ENCODE peak calls at places on chromosomes 1 and 21, in six cellular contexts. W is fibroblast of mammary gland, A is left ventricle myocardium inferior, X is SK-N-SH, Q is coronary artery, H is cardiac muscle cell. E is an unnamed sample.

GRCh38 chr1:202944438-202944921 is 13.6 kb downstream of the ADIPOR1 start:
- DNase-seq in W (no peak), H (no peak), Q (no peak), A (no peak), X (no peak), E (no peak)

GRCh38 chr1:230231739-230232075 is 164.7 kb downstream of the GALNT2 start:
- DNase-seq in X (no peak), H (peak; percentile 85), W (peak; percentile 88), A (peak; percentile 67), Q (no peak), E (no peak)

GRCh38 chr1:183719976-183720497 is 66.9 kb upstream of the APOBEC4 start:
- DNase-seq in X (no peak), Q (no peak), H (peak; percentile 40), W (peak; percentile 54), A (no peak), E (no peak)

GRCh38 chr1:28917757-28918118 is 3.4 kb downstream of the EPB41 start:
- DNase-seq in A (no peak), Q (no peak), W (no peak), X (no peak), H (no peak), E (no peak)

GRCh38 chr1:6625579-6626149 is 996 bp downstream of the THAP3 start:
- DNase-seq in Q (no peak), W (peak; percentile 76), X (no peak), H (peak; percentile 54), A (no peak), E (no peak)

GRCh38 chr1:79790950-79791349 is 784.4 kb upstream of the ADGRL4 start:
- DNase-seq in W (peak; percentile 31), Q (no peak), A (no peak), X (no peak), H (peak; percentile 33), E (no peak)

GRCh38 chr1:208165659-208166058 is 78.5 kb downstream of the PLXNA2 start:
- DNase-seq in X (no peak), W (peak; percentile 91), Q (no peak), H (no peak), A (no peak), E (peak; percentile 71)

GRCh38 chr21:44487831-44488230 is 32.5 kb downstream of the LRRC3 start:
- DNase-seq in Q (no peak), X (no peak), H (no peak), A (no peak), W (peak; percentile 46), E (no peak)

GRCh38 chr1:178725603-178726517 is 816 bp downstream of the RALGPS2 start:
- DNase-seq in X (peak; percentile 79), Q (no peak), H (peak; percentile 84), W (peak; percentile 82), A (peak; percentile 48), E (peak; percentile 46)
- TF ChIP-seq CTCF in X (peak; percentile 18), Q (no peak), H (no peak), W (no peak), A (no peak), E (no peak)

DNA sequence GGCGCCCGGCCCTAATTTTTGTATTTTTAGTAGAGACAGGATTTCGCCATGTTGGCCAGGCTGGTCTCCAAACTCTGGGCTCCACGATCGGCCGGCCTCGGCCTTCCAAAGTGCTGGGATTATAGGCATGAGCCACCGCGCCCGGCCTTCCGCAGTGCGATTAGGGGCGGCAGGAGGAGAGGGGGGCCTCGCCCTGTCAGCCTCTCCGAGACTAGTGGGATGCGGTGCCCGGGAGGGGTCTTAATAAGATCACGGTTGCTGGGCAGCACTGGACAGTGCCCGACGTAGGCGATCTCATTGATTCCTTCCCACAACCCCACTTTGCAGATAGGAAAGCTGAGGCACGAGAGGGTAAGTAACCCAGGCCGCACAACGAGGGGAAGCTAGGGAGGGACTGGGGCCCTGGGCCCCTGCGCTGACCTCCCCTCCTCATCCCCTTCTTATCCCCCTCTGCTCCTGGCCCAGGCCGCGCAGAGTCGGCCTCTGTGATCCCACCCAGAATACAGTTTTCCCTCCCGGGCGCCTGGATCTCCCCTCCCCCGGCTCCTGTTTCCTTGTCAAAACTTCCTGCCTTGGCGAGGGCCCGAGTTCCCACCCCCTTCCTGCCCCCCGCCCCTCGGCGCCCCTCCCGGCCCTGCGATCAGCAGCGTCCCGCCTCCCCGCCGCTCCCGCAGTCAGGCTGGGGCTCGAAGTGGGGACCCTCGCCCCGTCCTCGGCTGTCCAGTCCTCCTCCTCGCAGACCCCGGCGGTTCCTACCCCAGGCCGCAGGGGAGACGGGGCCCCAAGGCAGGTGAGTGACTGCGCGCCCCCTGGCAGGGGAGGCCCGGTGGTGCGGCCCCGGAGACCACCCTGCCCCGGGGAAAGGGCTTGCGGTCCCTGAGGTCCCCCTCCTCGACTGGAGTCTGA is at the start of gene PEAR1:
- DNase-seq in W (no peak), H (peak; percentile 66), A (peak; percentile 79), X (no peak), Q (no peak), E (no peak)
- H3K4me3 ChIP-seq in W (peak within 1 kb of the TSS; percentile 51), H (no peak within 1 kb of the TSS), A (peak within 1 kb of the TSS; percentile 72), X (no peak within 1 kb of the TSS), Q (peak within 1 kb of the TSS; percentile 81), E (peak within 1 kb of the TSS; percentile 17)

GRCh38 chr1:56577859-56578663 is 1.3 kb downstream of the PLPP3 start:
- DNase-seq in A (peak; percentile 46), X (peak; percentile 74), H (peak; percentile 80), Q (peak; percentile 78), W (peak; percentile 40), E (no peak)

GRCh38 chr1:56578963-56579875 is at the start of gene PLPP3:
- DNase-seq in W (peak; percentile 96), A (peak; percentile 87), H (peak; percentile 94), Q (peak; percentile 91), X (peak; percentile 81), E (peak; percentile 93)

GRCh38 chr1:56575865-56576264 is 3.5 kb downstream of the PLPP3 start:
- DNase-seq in X (no peak), H (no peak), W (no peak), Q (no peak), A (no peak), E (no peak)

GRCh38 chr1:56578664-56578962 is 750 bp downstream of the PLPP3 start:
- DNase-seq in W (no peak), Q (no peak), X (peak; percentile 80), A (no peak), H (no peak), E (no peak)

DNA sequence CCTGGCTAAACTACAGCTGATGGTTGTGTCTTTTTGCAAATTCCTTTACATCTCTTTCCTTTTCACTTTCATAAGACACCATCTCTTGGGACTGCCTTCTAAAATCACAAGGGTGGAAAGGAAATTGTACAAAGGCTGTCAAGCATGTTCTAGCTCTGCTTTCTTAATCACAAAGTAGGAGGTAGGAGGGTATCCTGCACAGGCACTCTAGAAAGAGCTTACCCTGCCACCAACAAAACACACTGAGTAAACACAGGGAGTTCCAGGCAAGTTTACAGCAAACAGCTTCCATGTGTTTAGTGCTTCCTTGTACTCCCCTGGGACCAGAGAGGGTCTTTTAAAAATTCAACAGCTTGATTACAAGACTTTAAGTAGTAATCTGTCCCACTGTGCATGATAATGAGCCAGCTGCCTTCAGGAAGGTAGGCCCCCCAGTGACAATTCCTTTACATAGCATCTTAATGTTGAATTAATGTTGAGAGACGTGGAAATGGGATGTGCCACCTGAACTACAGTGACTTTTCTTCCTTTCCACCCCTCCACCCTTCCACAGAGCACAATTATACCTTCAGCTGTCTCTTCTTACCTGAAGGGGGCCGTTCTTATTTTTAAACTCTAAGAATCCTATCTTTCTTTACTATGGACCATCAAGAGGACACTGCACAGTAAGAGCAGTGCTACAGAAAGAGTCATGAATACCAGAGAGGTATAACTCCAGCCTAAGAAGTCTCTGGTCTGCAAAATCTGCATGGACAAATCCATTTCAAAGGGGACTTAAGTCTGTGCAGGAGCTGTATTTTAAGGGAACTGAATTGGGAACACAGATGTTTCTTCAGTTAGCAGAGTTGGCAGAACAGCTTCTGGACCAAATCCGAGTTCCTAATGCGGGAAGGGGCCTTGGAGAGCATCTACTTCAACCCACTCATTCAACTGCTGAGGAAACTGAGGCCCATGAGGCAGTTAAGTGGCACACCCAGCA is 2.2 kb downstream of the PLPP3 start:
- DNase-seq in A (no peak), X (peak; percentile 54), Q (no peak), H (peak; percentile 59), W (peak; percentile 60), E (no peak)
- TF ChIP-seq CTCF in A (peak; percentile 58), X (peak; percentile 59), Q (no peak), H (peak; percentile 46), W (peak; percentile 44), E (peak; percentile 43)

DNA sequence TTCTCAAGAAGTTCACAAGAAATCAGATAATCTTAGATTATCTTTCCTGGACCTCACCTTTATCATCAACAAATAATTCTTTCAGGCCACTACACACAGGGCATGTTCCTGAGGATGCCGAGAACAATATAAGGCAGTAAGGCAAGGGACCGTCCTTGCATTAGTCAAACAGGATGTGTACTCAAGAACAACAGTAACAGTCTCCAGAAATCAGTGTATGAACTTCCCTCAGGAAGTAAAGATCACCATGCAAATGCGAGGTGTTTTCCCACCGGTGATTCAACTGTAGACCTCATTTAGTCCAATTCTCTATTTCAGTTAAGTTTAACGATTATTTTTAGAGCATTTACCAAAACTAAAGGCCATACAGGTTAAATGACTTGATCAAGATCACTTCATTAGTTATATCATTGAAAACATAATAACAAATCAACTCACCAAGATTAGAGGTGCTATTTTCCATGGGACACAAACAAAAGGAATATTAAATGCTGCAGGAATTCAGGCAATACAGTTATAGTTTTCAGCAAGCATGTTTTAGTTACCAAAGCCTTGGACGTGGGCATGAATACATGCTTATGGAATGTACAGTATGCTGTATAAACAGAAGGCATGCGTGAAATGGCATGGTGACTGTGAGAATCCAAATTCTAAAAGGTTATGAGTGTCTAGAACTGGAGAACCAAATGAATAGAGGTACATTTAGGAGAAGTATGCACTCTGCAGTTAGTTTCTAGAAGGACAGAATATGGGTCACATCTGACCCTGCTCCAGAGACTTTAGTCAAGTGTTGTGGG is 145.2 kb downstream of the TNR start:
- DNase-seq in H (peak; percentile 44), Q (no peak), X (no peak), A (no peak), W (peak; percentile 1), E (no peak)
- H3K4me3 ChIP-seq in H (no peak overlapping the region), Q (no peak overlapping the region), X (no peak overlapping the region), A (no peak overlapping the region), W (no peak overlapping the region), E (no peak overlapping the region)

GRCh38 chr1:25700626-25701025 is 84.0 kb downstream of the MAN1C1 start:
- DNase-seq in X (peak; percentile 68), H (no peak), Q (no peak), A (no peak), W (no peak), E (no peak)
- TF ChIP-seq CTCF in X (peak; percentile 20), H (peak; percentile 7), Q (no peak), A (peak; percentile 27), W (peak; percentile 4), E (no peak)